ENCODE peak calls at places on chromosome 22, in eight cellular contexts. F is H1, C is fibroblast of lung, U is bronchial epithelial cell, M is A549, A is astrocyte of the spinal cord, V is IMR-90, Y is BJ. E is an unnamed sample.

GRCh38 chr22:28921585-28921879 is 38.2 kb downstream of the ZNRF3 start:
- DNase-seq in F (no peak), C (no peak), U (no peak), M (no peak), A (no peak), V (no peak), Y (no peak), E (no peak)

GRCh38 chr22:27445876-27446275 is 355.7 kb downstream of the MN1 start:
- DNase-seq in F (no peak), C (no peak), U (no peak), M (no peak), A (peak; percentile 29), V (peak; percentile 2), Y (no peak), E (no peak)

GRCh38 chr22:26660961-26661578 is 3.7 kb downstream of the MIAT start:
- DNase-seq in F (no peak), C (peak; percentile 25), U (peak; percentile 54), M (no peak), A (no peak), V (no peak), Y (no peak), E (no peak)

GRCh38 chr22:49966041-49966715 is 5.6 kb downstream of the PIM3 start:
- DNase-seq in F (no peak), C (no peak), U (no peak), M (no peak), A (no peak), V (no peak), Y (no peak), E (no peak)

GRCh38 chr22:19680287-19680881 is 33.9 kb upstream of the SEPTIN5 start:
- DNase-seq in F (no peak), C (no peak), U (no peak), M (no peak), A (no peak), V (no peak), Y (no peak), E (no peak)

GRCh38 chr22:35952576-35952975 is 76.0 kb downstream of the RBFOX2 start:
- DNase-seq in F (no peak), C (no peak), U (no peak), M (no peak), A (no peak), V (no peak), Y (no peak), E (no peak)

GRCh38 chr22:49583341-49583740 is 244.3 kb downstream of the BRD1 start:
- DNase-seq in F (no peak), C (no peak), U (no peak), M (no peak), A (no peak), V (no peak), Y (no peak), E (no peak)

GRCh38 chr22:22773979-22774738 is 113.5 kb upstream of the IGLL5 start:
- DNase-seq in F (no peak), C (no peak), U (no peak), M (no peak), A (no peak), V (no peak), Y (no peak), E (no peak)

GRCh38 chr22:40533712-40534378 is 102.7 kb downstream of the MRTFA start:
- DNase-seq in F (no peak), C (peak; percentile 84), U (peak; percentile 82), M (peak; percentile 47), A (peak; percentile 79), V (peak; percentile 74), Y (no peak), E (peak; percentile 78)

GRCh38 chr22:35834080-35834479 is 116.4 kb downstream of the APOL5 start:
- DNase-seq in F (no peak), C (no peak), U (no peak), M (no peak), A (no peak), V (no peak), Y (no peak), E (no peak)

GRCh38 chr22:30041881-30042280 is 38.4 kb upstream of the HORMAD2 start:
- DNase-seq in F (no peak), C (no peak), U (peak; percentile 40), M (no peak), A (no peak), V (no peak), Y (no peak), E (no peak)

GRCh38 chr22:33829549-33830280 is 90.6 kb downstream of the LARGE1 start:
- DNase-seq in F (no peak), C (no peak), U (no peak), M (no peak), A (no peak), V (no peak), Y (no peak), E (no peak)

GRCh38 chr22:30310881-30311771 is 15.6 kb downstream of the TBC1D10A start:
- DNase-seq in F (no peak), C (peak; percentile 78), U (no peak), M (no peak), A (no peak), V (peak; percentile 61), Y (no peak), E (no peak)

GRCh38 chr22:29600846-29601245 is 2.6 kb upstream of the NF2 start:
- DNase-seq in F (no peak), C (no peak), U (no peak), M (no peak), A (no peak), V (no peak), Y (no peak), E (no peak)

GRCh38 chr22:37499006-37499707 is 13.0 kb upstream of the MFNG start:
- DNase-seq in F (no peak), C (peak; percentile 38), U (no peak), M (no peak), A (peak; percentile 49), V (no peak), Y (no peak), E (no peak)

GRCh38 chr22:19942886-19943664 is 1.5 kb upstream of the TXNRD2 start:
- DNase-seq in F (no peak), C (peak; percentile 92), U (peak; percentile 79), M (no peak), A (peak; percentile 90), V (peak; percentile 94), Y (peak; percentile 78), E (no peak)

GRCh38 chr22:48663297-48663696 is 1164.4 kb downstream of the BRD1 start:
- DNase-seq in F (no peak), C (no peak), U (no peak), M (no peak), A (no peak), V (no peak), Y (no peak), E (no peak)

GRCh38 chr22:32389685-32390084 is 22.4 kb downstream of the RTCB start:
- DNase-seq in F (no peak), C (no peak), U (no peak), M (no peak), A (peak; percentile 15), V (peak; percentile 11), Y (no peak), E (no peak)

GRCh38 chr22:29766632-29767288 is at the start of gene ZMAT5:
- DNase-seq in F (peak; percentile 92), C (peak; percentile 96), U (peak; percentile 97), M (peak; percentile 97), A (peak; percentile 97), V (peak; percentile 95), Y (peak; percentile 73), E (peak; percentile 95)

DNA sequence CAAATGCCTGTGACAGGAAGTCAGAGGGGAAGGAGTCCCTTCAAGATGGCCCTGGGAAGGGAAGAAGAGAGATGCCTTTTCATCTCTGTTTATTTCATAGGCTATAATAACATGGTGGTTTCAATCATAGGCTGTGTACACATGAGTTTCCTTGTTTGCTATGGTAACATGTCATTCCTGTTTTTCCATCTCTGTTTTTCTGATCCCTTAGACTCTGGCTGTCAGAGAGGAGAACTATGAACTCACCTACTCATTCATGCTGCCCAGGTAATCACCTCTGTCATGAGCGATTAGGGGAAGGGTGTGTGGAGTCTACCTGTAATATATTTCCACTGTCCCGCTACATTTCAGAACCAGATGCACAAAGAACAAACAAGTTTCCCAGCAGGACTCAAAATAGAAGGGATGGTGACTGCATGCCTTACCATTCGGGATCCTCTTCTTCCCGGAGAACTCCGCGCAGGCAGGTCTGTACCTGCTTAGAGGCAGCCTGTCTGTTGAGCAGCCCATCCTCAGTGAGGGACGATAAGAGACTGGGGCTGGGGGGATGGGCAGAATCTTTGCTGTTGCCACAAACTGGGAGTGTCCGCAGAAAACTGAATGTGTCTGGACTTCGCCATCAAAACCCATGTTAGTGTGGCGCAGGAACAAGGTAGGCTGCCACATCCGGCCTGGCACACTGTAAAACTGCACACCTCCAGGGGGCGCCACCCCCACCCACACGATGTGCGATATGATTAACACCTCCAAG is 7.1 kb upstream of the PEX26 start:
- DNase-seq in F (no peak), C (no peak), U (peak; percentile 77), M (no peak), A (no peak), V (no peak), Y (no peak), E (no peak)
- TF ChIP-seq CTCF in F (peak; percentile 59), C (peak; percentile 21), U (peak; percentile 57), M (no peak), A (peak; percentile 27), V (peak; percentile 12), Y (peak; percentile 38), E (peak; percentile 63)

GRCh38 chr22:42848941-42849340 is 8.1 kb downstream of the ARFGAP3 start:
- DNase-seq in F (no peak), C (no peak), U (no peak), M (no peak), A (no peak), V (no peak), Y (no peak), E (no peak)
- H3K4me3 ChIP-seq in F (no peak overlapping the region), C (no peak overlapping the region), U (no peak overlapping the region), M (no peak overlapping the region), A (no peak overlapping the region), V (no peak overlapping the region), Y (no peak overlapping the region), E (no peak overlapping the region)

GRCh38 chr22:45787770-45788169 is 116.1 kb downstream of the ATXN10 start:
- DNase-seq in F (no peak), C (no peak), U (no peak), M (no peak), A (no peak), V (peak; percentile 42), Y (no peak), E (no peak)

GRCh38 chr22:45783690-45784089 is 112.1 kb downstream of the ATXN10 start:
- DNase-seq in F (no peak), C (no peak), U (no peak), M (no peak), A (no peak), V (no peak), Y (no peak), E (no peak)

GRCh38 chr22:45784357-45785277 is 113.0 kb downstream of the ATXN10 start:
- DNase-seq in F (no peak), C (no peak), U (no peak), M (no peak), A (no peak), V (no peak), Y (no peak), E (no peak)

GRCh38 chr22:45783021-45783420 is 111.4 kb downstream of the ATXN10 start:
- DNase-seq in F (no peak), C (no peak), U (no peak), M (no peak), A (peak; percentile 37), V (no peak), Y (no peak), E (no peak)

GRCh38 chr22:45785458-45785857 is 113.8 kb downstream of the ATXN10 start:
- DNase-seq in F (no peak), C (peak; percentile 83), U (peak; percentile 90), M (peak; percentile 31), A (no peak), V (peak; percentile 44), Y (no peak), E (no peak)
- TF ChIP-seq CTCF in F (no peak), C (no peak), U (no peak), M (no peak), A (no peak), V (no peak), Y (no peak), E (no peak)

GRCh38 chr22:24494535-24495364 is at the start of gene UPB1:
- DNase-seq in F (no peak), C (no peak), U (no peak), M (no peak), A (no peak), V (no peak), Y (no peak), E (no peak)
- H3K4me3 ChIP-seq in F (peak within 1 kb of the TSS; percentile 54), C (no peak within 1 kb of the TSS), U (no peak within 1 kb of the TSS), M (no peak within 1 kb of the TSS), A (peak within 1 kb of the TSS; percentile 0), V (no peak within 1 kb of the TSS), Y (peak within 1 kb of the TSS; percentile 0), E (no peak within 1 kb of the TSS)